ENCODE peak calls at places on chromosomes 2 and 18, in nine cellular contexts. Y is right cardiac atrium, Z is cardiac muscle cell, P is left ventricle myocardium inferior, N is esophagus squamous epithelium, R is psoas muscle, L is adrenal gland, S is OCI-LY7, O is small intestine. I is an unnamed sample.

GRCh38 chr18:36757081-36757480 is 71.7 kb downstream of the TPGS2 start:
- DNase-seq in Z (peak; percentile 77), P (no peak), Y (no peak), L (no peak), N (no peak), S (peak; percentile 31), O (peak; percentile 45), R (no peak), I (no peak)

GRCh38 chr18:52313213-52313612 is 26.8 kb upstream of the DCC start:
- DNase-seq in P (no peak), R (no peak), L (no peak), N (no peak), S (no peak), Y (no peak), Z (no peak), O (peak; percentile 56), I (no peak)

GRCh38 chr2:80365762-80366161 is 61.2 kb upstream of the LRRTM1 start:
- DNase-seq in S (peak; percentile 6), O (no peak), L (no peak), Z (no peak), P (no peak), Y (no peak), R (no peak), N (no peak), I (no peak)

GRCh38 chr2:176814740-176815367 is 397.7 kb upstream of the HNRNPA3 start:
- DNase-seq in P (no peak), Y (no peak), S (peak; percentile 78), Z (peak; percentile 13), L (no peak), O (peak; percentile 14), R (no peak), N (no peak), I (no peak)

GRCh38 chr18:74480149-74480651 is 16.0 kb upstream of the CNDP2 start:
- DNase-seq in S (no peak), N (no peak), R (no peak), Y (no peak), P (no peak), L (no peak), Z (no peak), O (peak; percentile 64), I (no peak)

GRCh38 chr18:46663539-46663938 is 6.5 kb upstream of the LOXHD1 start:
- DNase-seq in O (no peak), L (no peak), P (no peak), N (no peak), R (no peak), Z (no peak), S (no peak), Y (no peak), I (no peak)

GRCh38 chr2:128661955-128662564 is 343.4 kb upstream of the HS6ST1 start:
- DNase-seq in R (no peak), Y (no peak), N (no peak), L (no peak), Z (no peak), P (no peak), O (no peak), S (no peak), I (no peak)

GRCh38 chr18:657998-658946 is 819 bp downstream of the TYMS start:
- DNase-seq in S (peak; percentile 88), Z (peak; percentile 90), N (no peak), P (peak; percentile 82), L (peak; percentile 71), R (peak; percentile 81), Y (peak; percentile 92), O (peak; percentile 94), I (peak; percentile 17)

GRCh38 chr2:233679176-233679575 is 2.5 kb upstream of the UGT1A7 start:
- DNase-seq in Z (no peak), N (no peak), O (no peak), Y (no peak), L (no peak), R (no peak), S (no peak), P (no peak), I (no peak)

GRCh38 chr2:232674491-232674890 is 22.6 kb upstream of the GIGYF2 start:
- DNase-seq in Y (no peak), R (no peak), S (no peak), P (no peak), N (no peak), Z (no peak), L (no peak), O (no peak), I (no peak)

GRCh38 chr2:101596346-101596745 is 101.2 kb upstream of the MAP4K4 start:
- DNase-seq in P (no peak), Y (no peak), S (no peak), L (no peak), O (no peak), R (no peak), Z (peak; percentile 25), N (no peak), I (no peak)

GRCh38 chr2:237859533-237860272 is at the start of gene RAMP1:
- DNase-seq in P (no peak), O (peak; percentile 37), S (no peak), Y (peak; percentile 74), R (no peak), N (no peak), Z (peak; percentile 33), L (no peak), I (no peak)

GRCh38 chr2:235091421-235091820 is 139.6 kb downstream of the SH3BP4 start:
- DNase-seq in Y (no peak), R (no peak), L (no peak), Z (peak; percentile 18), O (no peak), N (no peak), P (no peak), S (no peak), I (no peak)

GRCh38 chr18:11183621-11184020 is 34.3 kb upstream of the PIEZO2 start:
- DNase-seq in L (no peak), Z (no peak), P (no peak), Y (no peak), O (no peak), S (no peak), R (no peak), N (no peak), I (no peak)

GRCh38 chr18:8816233-8816632 is 110.9 kb downstream of the MTCL1 start:
- DNase-seq in N (no peak), L (no peak), O (no peak), S (no peak), Y (no peak), P (no peak), R (no peak), Z (peak; percentile 46), I (no peak)

GRCh38 chr2:219737270-219737691 is 109.9 kb downstream of the SLC4A3 start:
- DNase-seq in S (no peak), R (no peak), L (peak; percentile 18), Z (peak; percentile 38), N (no peak), O (no peak), P (peak; percentile 27), Y (peak; percentile 62), I (no peak)

GRCh38 chr2:177712462-177712861 is 319.9 kb downstream of the AGPS start:
- DNase-seq in P (no peak), R (no peak), N (no peak), Z (no peak), L (no peak), Y (no peak), S (no peak), O (no peak), I (no peak)

GRCh38 chr18:3481696-3482210 is 31.8 kb downstream of the TGIF1 start:
- DNase-seq in S (peak; percentile 74), Y (no peak), L (no peak), R (no peak), Z (peak; percentile 78), O (peak; percentile 44), P (no peak), N (no peak), I (no peak)

GRCh38 chr2:55093381-55093780 is 43.1 kb upstream of the RTN4 start:
- DNase-seq in Z (peak; percentile 62), P (no peak), O (no peak), S (no peak), N (no peak), R (no peak), Y (no peak), L (no peak), I (no peak)

GRCh38 chr2:61959381-61960293 is 54.2 kb downstream of the COMMD1 start:
- DNase-seq in L (no peak), R (no peak), S (no peak), P (no peak), Z (no peak), N (no peak), Y (no peak), O (peak; percentile 86), I (no peak)

GRCh38 chr2:27085670-27086089 is 892 bp upstream of the KHK start:
- DNase-seq in Y (peak; percentile 94), P (peak; percentile 82), R (peak; percentile 91), N (no peak), Z (peak; percentile 72), L (peak; percentile 89), S (no peak), O (peak; percentile 80), I (no peak)

GRCh38 chr2:158687315-158687714 is 107.8 kb upstream of the DAPL1 start:
- DNase-seq in L (no peak), S (no peak), R (no peak), Z (no peak), O (no peak), Y (no peak), P (no peak), N (no peak), I (no peak)
- H3K9me3 ChIP-seq in L (no peaks in the 10 kb centered on the region), S (no peaks in the 10 kb centered on the region), R (no peaks in the 10 kb centered on the region), Z (no peaks in the 10 kb centered on the region), O (no peaks in the 10 kb centered on the region), Y (no peaks in the 10 kb centered on the region), P (no peaks in the 10 kb centered on the region), N (no peaks in the 10 kb centered on the region), I (no peaks in the 10 kb centered on the region)

GRCh38 chr18:57716550-57716949 is 86.6 kb downstream of the ATP8B1 start:
- DNase-seq in Z (no peak), S (no peak), L (no peak), Y (no peak), P (no peak), R (no peak), N (no peak), O (no peak), I (no peak)
- H3K9me3 ChIP-seq in Z (no peaks in the 10 kb centered on the region), S (no peaks in the 10 kb centered on the region), L (no peaks in the 10 kb centered on the region), Y (no peaks in the 10 kb centered on the region), P (peaks cover 13% of the 10 kb centered on the region), R (no peaks in the 10 kb centered on the region), N (no peaks in the 10 kb centered on the region), O (no peaks in the 10 kb centered on the region), I (peaks cover 4% of the 10 kb centered on the region)

GRCh38 chr2:57084697-57085281 is 901.0 kb downstream of the CCDC85A start:
- DNase-seq in R (no peak), L (no peak), O (no peak), N (no peak), Z (no peak), Y (no peak), S (no peak), P (no peak), I (no peak)
- H3K9me3 ChIP-seq in R (no peaks in the 10 kb centered on the region), L (no peaks in the 10 kb centered on the region), O (peaks cover 3% of the 10 kb centered on the region), N (no peaks in the 10 kb centered on the region), Z (no peaks in the 10 kb centered on the region), Y (no peaks in the 10 kb centered on the region), S (no peaks in the 10 kb centered on the region), P (no peaks in the 10 kb centered on the region), I (peaks cover 3% of the 10 kb centered on the region)

DNA sequence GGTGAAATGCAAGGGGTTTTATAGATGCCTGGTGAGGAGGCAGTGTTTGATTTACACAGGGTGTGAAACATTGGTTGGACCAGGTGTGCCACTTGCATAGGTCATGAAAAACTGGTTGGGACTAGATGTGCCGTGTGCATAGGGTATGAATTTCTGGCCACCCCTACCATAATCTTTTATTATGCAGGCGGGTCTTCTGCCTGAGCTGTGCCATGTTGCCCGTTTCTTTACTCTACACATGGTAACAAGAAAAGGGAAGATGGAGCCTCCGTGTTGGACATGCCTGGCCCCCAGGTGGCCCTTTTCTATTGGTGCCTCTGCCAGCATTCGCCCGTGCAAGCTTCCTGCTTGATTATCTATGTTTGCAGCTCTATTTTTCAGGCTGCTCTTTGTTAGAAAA is 805.4 kb downstream of the TRIB2 start:
- DNase-seq in Y (no peak), R (no peak), S (no peak), O (no peak), N (no peak), P (no peak), L (no peak), Z (no peak), I (no peak)
- H3K9me3 ChIP-seq in Y (no peaks in the 10 kb centered on the region), R (no peaks in the 10 kb centered on the region), S (no peaks in the 10 kb centered on the region), O (no peaks in the 10 kb centered on the region), N (no peaks in the 10 kb centered on the region), P (no peaks in the 10 kb centered on the region), L (no peaks in the 10 kb centered on the region), Z (no peaks in the 10 kb centered on the region), I (no peaks in the 10 kb centered on the region)

I was measured in T-helper 17 cell.